ENCODE peak calls at places on chromosomes 11 and 22, in six cellular contexts. A, Z, X, L, Q and P are unnamed samples.

GRCh38 chr11:110907629-110908028 is 195.4 kb upstream of the ARHGAP20 start:
- DNase-seq in Z (peak), X (no peak), A (no peak), L (peak), Q (no peak), P (no peak)

GRCh38 chr22:25564320-25564978 is at the start of gene GRK3:
- DNase-seq in X (peak), Q (peak), Z (peak), A (peak), L (no peak), P (peak)

GRCh38 chr11:326842-327580 is 6.4 kb upstream of the IFITM3 start:
- DNase-seq in Q (peak), A (no peak), L (no peak), Z (peak), X (peak), P (peak)

GRCh38 chr22:11253000-11253511 is 4274.9 kb upstream of the OR11H1 start:
- DNase-seq in Q (peak), A (no peak), L (no peak), X (no peak), Z (no peak), P (no peak)

GRCh38 chr11:43381802-43382201 is 23.1 kb downstream of the TTC17 start:
- DNase-seq in Q (no peak), A (no peak), X (no peak), Z (no peak), L (no peak), P (no peak)

GRCh38 chr11:131916633-131917032 is 546.2 kb downstream of the NTM start:
- DNase-seq in L (no peak), Z (no peak), A (no peak), X (no peak), Q (no peak), P (no peak)

GRCh38 chr11:94171693-94172440 is 43.2 kb downstream of the PANX1 start:
- DNase-seq in L (no peak), A (no peak), Z (peak), Q (peak), X (no peak), P (no peak)

GRCh38 chr11:43138621-43139140 is 173.1 kb upstream of the API5 start:
- DNase-seq in Q (no peak), L (no peak), X (no peak), A (no peak), Z (no peak), P (no peak)

GRCh38 chr11:112584674-112585073 is 324.0 kb upstream of the PLET1 start:
- DNase-seq in Z (no peak), L (no peak), A (no peak), Q (no peak), X (no peak), P (no peak)

GRCh38 chr11:73416711-73417265 is 40.6 kb downstream of the RELT start:
- DNase-seq in L (no peak), A (no peak), Z (peak), X (no peak), Q (no peak), P (no peak)

GRCh38 chr11:94186342-94187203 is 57.9 kb downstream of the PANX1 start:
- DNase-seq in Z (no peak), X (no peak), A (no peak), L (no peak), Q (no peak), P (no peak)

GRCh38 chr22:27405672-27406388 is 395.7 kb downstream of the MN1 start:
- DNase-seq in A (no peak), Q (peak), L (no peak), Z (peak), X (peak), P (no peak)

GRCh38 chr11:101817536-101817935 is 97.3 kb upstream of the CEP126 start:
- DNase-seq in L (no peak), Q (no peak), X (no peak), A (no peak), Z (no peak), P (no peak)

GRCh38 chr11:27460571-27460970 is 12.0 kb downstream of the LGR4 start:
- DNase-seq in Z (no peak), X (no peak), A (no peak), Q (no peak), L (no peak), P (no peak)

GRCh38 chr11:77188912-77189491 is 61.0 kb downstream of the MYO7A start:
- DNase-seq in A (no peak), X (no peak), Z (no peak), Q (peak), L (no peak), P (no peak)

DNA sequence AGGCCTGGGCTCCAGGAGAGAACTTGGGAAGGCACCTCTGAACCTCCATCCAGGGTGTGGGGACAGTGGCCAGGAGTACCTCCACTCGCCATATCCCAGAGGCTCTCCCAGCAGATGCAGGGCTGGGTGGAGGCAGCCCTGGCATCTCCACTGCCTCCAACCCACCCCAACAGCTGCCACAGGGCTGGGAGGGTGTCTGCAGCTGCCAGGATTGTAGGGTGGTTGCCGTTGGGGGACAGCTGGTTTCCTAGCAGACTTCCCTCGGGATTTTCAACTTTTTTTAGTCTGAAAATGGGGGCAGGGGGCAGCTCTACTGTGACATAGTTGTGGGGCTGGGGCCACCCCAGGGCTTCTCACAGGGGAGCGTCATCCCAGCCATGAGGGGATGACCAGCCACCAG is 9.7 kb downstream of the PRR5 start:
- DNase-seq in X (no peak), L (no peak), A (no peak), Q (no peak), Z (no peak), P (no peak)
- H3K4me3 ChIP-seq in X (no peak), L (no peak), A (no peak), Q (no peak), Z (no peak), P (no peak)

DNA sequence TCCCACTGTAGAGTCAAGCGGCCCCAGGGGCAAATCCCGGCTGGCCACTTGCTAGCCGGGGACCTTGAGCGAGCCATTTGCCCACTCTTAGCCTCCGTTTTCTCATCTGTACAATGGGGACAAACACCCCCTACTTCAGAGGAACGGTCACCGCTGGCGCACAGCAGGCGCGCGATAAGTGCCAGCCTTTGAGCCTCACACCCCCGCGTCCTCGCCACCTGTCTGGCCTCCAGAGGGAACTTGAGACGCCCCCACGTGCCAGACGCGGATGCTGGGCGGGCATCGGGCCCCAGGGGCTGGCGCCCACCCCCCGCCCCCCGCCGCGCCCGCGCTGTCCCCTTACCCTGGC is 72.7 kb upstream of the TCF20 start:
- DNase-seq in X (no peak), A (no peak), Z (no peak), L (no peak), Q (no peak), P (no peak)
- H3K4me3 ChIP-seq in X (peak), A (peak), Z (peak), L (peak), Q (peak), P (no peak)

GRCh38 chr11:46456269-46456668 is 64.7 kb upstream of the CHRM4 start:
- DNase-seq in X (no peak), A (no peak), Z (no peak), Q (no peak), L (no peak), P (no peak)
- H3K4me3 ChIP-seq in X (no peak), A (no peak), Z (no peak), Q (no peak), L (no peak), P (no peak)

DNA sequence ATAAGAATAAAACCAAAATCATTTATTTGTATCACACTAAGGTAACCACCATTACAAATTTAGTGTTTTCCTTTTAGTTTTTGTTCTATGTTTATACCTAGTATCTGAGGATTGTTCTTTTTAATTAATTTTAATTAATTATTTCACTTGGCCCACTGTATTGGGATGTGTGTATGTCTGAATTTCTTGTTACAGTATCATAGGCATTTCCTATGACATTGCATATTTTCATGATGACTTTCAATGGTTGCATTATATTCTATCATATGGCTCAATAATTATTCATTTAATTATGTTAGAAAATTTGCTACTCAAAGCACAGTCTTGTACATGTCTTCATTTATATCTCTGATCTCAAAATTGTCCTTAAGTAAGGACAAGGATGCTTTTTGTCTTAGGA is 41.0 kb downstream of the C11orf71 start:
- DNase-seq in Q (no peak), X (no peak), A (no peak), Z (peak), L (no peak), P (no peak)
- H3K4me3 ChIP-seq in Q (no peak), X (no peak), A (no peak), Z (no peak), L (no peak), P (no peak)

DNA sequence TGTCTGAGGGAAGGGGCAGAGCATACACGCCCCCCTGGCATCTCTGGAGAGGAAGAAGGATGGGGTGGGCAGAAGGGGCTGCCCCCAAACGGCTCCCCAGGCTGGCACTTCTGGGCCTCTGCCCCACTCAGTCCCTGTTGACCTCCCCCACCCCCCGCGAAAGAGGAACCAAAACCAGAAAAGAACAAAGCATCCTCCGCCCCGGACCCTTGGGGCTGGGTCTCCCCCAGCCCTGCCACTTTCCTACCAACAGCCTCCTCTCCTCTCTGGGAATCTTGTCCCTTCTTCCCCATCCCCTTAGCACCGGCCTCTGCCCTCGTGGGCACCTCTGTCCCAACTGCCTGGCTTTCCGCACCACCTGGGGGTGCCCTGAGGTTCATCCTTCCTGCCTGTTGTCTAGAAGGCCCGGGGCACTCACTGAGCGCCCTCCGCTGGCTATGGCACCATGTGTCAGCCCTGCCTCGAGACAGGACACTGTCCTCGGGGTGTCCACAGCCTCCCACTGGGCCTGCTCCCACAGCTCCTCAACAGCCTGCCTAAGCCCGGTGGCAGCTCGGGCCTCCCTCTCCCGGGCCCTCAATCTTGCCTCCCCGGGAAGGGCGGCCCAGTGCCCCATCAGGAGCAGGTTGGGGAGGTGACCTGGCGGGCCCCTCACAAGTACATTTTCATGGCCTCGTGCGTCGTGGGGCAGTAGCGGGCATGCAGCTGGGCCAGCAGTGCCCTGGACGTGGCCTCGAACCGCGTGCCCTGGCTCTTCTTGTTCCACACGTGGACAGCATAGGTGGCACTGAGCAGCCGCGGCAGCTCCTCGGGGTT is 28.2 kb downstream of the A4GALT start:
- DNase-seq in X (no peak), Q (no peak), A (no peak), Z (no peak), L (no peak), P (no peak)
- H3K4me3 ChIP-seq in X (no peak), Q (no peak), A (no peak), Z (no peak), L (no peak), P (no peak)

GRCh38 chr22:37218771-37219411 is 6.6 kb upstream of the SSTR3 start:
- DNase-seq in Q (no peak), A (no peak), Z (no peak), X (no peak), L (no peak), P (no peak)

GRCh38 chr22:37222440-37222971 is 10.2 kb upstream of the SSTR3 start:
- DNase-seq in X (no peak), L (no peak), Q (no peak), A (no peak), Z (no peak), P (no peak)

GRCh38 chr22:37219534-37219933 is 7.3 kb upstream of the SSTR3 start:
- DNase-seq in Z (no peak), Q (no peak), L (no peak), A (no peak), X (no peak), P (no peak)

GRCh38 chr22:37221424-37222336 is 9.4 kb upstream of the SSTR3 start:
- DNase-seq in A (no peak), Z (no peak), X (no peak), L (no peak), Q (no peak), P (no peak)

DNA sequence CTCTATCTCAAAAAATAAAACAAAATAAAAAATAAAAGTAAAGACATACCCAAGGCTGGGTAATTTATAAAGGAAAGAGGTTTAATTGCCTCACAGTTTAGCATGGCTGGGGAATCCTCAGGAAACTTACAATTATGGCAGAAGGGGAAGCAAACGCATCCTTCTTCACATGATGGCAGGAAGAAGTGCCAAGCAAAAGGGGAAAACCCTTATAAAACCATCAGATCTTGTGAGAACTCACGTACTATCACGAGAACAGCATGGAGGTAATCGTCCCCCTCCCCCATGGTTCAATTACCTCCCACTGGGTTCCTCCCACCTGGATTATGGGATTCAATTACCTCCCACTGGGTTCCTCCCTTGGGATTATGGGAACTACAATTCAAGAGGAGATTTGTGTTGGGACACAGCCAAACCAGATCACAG is 8.3 kb upstream of the SSTR3 start:
- DNase-seq in X (no peak), L (no peak), A (no peak), Q (no peak), Z (peak), P (no peak)
- H3K4me3 ChIP-seq in X (no peak), L (no peak), A (no peak), Q (no peak), Z (no peak), P (no peak)

GRCh38 chr22:46025973-46026906 is 49.3 kb upstream of the WNT7B start:
- DNase-seq in X (peak), A (no peak), Q (peak), Z (no peak), L (no peak), P (no peak)
- H3K4me3 ChIP-seq in X (peak), A (no peak), Q (no peak), Z (no peak), L (no peak), P (no peak)